ENCODE peak calls at places on chromosomes 5 and 9, in five cellular contexts. W, R, V, A and S are unnamed samples.

GRCh38 chr5:168765220-168766037 is 186.3 kb upstream of the PANK3 start:
- DNase-seq in W (peak), R (no peak), V (no peak), A (peak), S (no peak)

GRCh38 chr9:120935383-120935857 is 8.8 kb upstream of the TRAF1 start:
- DNase-seq in W (peak), R (no peak), V (no peak), A (peak), S (peak)

GRCh38 chr9:135345775-135346433 is 133.7 kb upstream of the PPP1R26 start:
- DNase-seq in W (peak), R (no peak), V (no peak), A (no peak), S (no peak)

GRCh38 chr9:90107021-90107771 is 502.4 kb downstream of the GADD45G start:
- DNase-seq in W (no peak), R (no peak), V (no peak), A (peak), S (no peak)

GRCh38 chr9:111599092-111599947 is at the start of gene PTGR1:
- DNase-seq in W (peak), R (peak), V (peak), A (peak), S (peak)

GRCh38 chr5:36442796-36443195 is 141.1 kb upstream of the RANBP3L start:
- DNase-seq in W (no peak), R (no peak), V (no peak), A (peak), S (peak)

GRCh38 chr5:139064613-139065012 is 133.6 kb downstream of the SIL1 start:
- DNase-seq in W (no peak), R (no peak), V (no peak), A (no peak), S (no peak)

GRCh38 chr5:172713113-172713808 is 57.7 kb downstream of the DUSP1 start:
- DNase-seq in W (peak), R (peak), V (peak), A (no peak), S (peak)

GRCh38 chr5:157900644-157901043 is 41.7 kb upstream of the CLINT1 start:
- DNase-seq in W (no peak), R (no peak), V (no peak), A (no peak), S (no peak)

GRCh38 chr5:151022511-151023018 is 2.2 kb downstream of the GPX3 start:
- DNase-seq in W (peak), R (no peak), V (no peak), A (peak), S (no peak)

GRCh38 chr5:473344-474192 is 30.6 kb downstream of the EXOC3 start:
- DNase-seq in W (peak), R (no peak), V (peak), A (peak), S (peak)

GRCh38 chr5:65326912-65327311 is 154.8 kb downstream of the ADAMTS6 start:
- DNase-seq in W (no peak), R (no peak), V (no peak), A (peak), S (peak)

GRCh38 chr5:100900796-100901731 is 2.0 kb downstream of the ST8SIA4 start:
- DNase-seq in W (peak), R (peak), V (peak), A (peak), S (peak)

GRCh38 chr5:14142856-14143508 is at the start of gene TRIO:
- DNase-seq in W (peak), R (peak), V (peak), A (peak), S (peak)

GRCh38 chr9:110832916-110833315 is 164.3 kb downstream of the MUSK start:
- DNase-seq in W (no peak), R (no peak), V (no peak), A (no peak), S (peak)